ENCODE peak calls at places on chromosomes 4 and X, in five cellular contexts. T is dorsolateral prefrontal cortex, A is mesenchymal stem cell, Q is substantia nigra, R is right cardiac atrium. U is an unnamed sample.
A peak's percentile ranks its signal among the peaks of the same experiment; 100 is the strongest.

GRCh38 chrX:71618303-71618721 is at the start of gene CXCR3:
- DNase-seq in T (no peak), R (peak; percentile 63), Q (no peak), A (no peak), U (peak; percentile 37)

GRCh38 chrX:21806691-21807090 is 32.7 kb upstream of the MBTPS2 start:
- DNase-seq in T (no peak), Q (no peak), R (no peak), A (no peak), U (no peak)

GRCh38 chrX:95762716-95763115 is 921.9 kb upstream of the DIAPH2 start:
- DNase-seq in Q (no peak), A (no peak), T (no peak), R (no peak), U (no peak)

GRCh38 chrX:107716045-107716684 is 59.4 kb downstream of the TSC22D3 start:
- DNase-seq in Q (peak; percentile 63), R (peak; percentile 66), T (no peak), A (no peak), U (no peak)

GRCh38 chrX:2508648-2509335 is 8.0 kb upstream of the DHRSX start:
- DNase-seq in T (no peak), R (no peak), Q (no peak), A (no peak), U (no peak)

GRCh38 chr4:43394976-43395375 is 502.5 kb downstream of the GRXCR1 start:
- DNase-seq in A (peak; percentile 8), T (no peak), Q (no peak), R (no peak), U (no peak)

GRCh38 chrX:30874851-30875250 is 14.2 kb downstream of the TAB3 start:
- DNase-seq in Q (no peak), A (no peak), T (no peak), R (no peak), U (no peak)

GRCh38 chr4:120540625-120541024 is 381.9 kb downstream of the PRDM5 start:
- DNase-seq in T (no peak), R (no peak), Q (no peak), A (no peak), U (no peak)

GRCh38 chr4:24007740-24008348 is 118.0 kb upstream of the PPARGC1A start:
- DNase-seq in T (no peak), Q (peak; percentile 4), A (no peak), R (no peak), U (no peak)

GRCh38 chr4:166169111-166169510 is 296.1 kb downstream of the TLL1 start:
- DNase-seq in A (peak; percentile 37), T (no peak), R (no peak), Q (no peak), U (no peak)

GRCh38 chr4:119099227-119099910 is 36.3 kb upstream of the MYOZ2 start:
- DNase-seq in T (no peak), Q (no peak), A (peak; percentile 67), R (no peak), U (no peak)

GRCh38 chrX:113274345-113274744 is 433.7 kb upstream of the AMOT start:
- DNase-seq in T (no peak), A (no peak), R (no peak), Q (no peak), U (no peak)

GRCh38 chr4:169314906-169315305 is 44.1 kb upstream of the SH3RF1 start:
- DNase-seq in R (peak; percentile 88), T (no peak), Q (peak; percentile 36), A (peak; percentile 47), U (peak; percentile 79)

GRCh38 chrX:153684447-153685178 is 3.1 kb upstream of the SLC6A8 start:
- DNase-seq in Q (no peak), A (no peak), T (no peak), R (peak; percentile 49), U (no peak)

GRCh38 chr4:55116450-55116849 is 8.9 kb downstream of the KDR start:
- DNase-seq in Q (no peak), T (no peak), A (no peak), R (no peak), U (no peak)

GRCh38 chrX:125505207-125505606 is 185.5 kb downstream of the TEX13C start:
- DNase-seq in R (no peak), A (no peak), Q (no peak), T (no peak), U (no peak)
- H3K27ac ChIP-seq in R (no peak overlapping the region), A (no peak overlapping the region), Q (no peak overlapping the region), T (no peak overlapping the region), U (no peak overlapping the region)

DNA sequence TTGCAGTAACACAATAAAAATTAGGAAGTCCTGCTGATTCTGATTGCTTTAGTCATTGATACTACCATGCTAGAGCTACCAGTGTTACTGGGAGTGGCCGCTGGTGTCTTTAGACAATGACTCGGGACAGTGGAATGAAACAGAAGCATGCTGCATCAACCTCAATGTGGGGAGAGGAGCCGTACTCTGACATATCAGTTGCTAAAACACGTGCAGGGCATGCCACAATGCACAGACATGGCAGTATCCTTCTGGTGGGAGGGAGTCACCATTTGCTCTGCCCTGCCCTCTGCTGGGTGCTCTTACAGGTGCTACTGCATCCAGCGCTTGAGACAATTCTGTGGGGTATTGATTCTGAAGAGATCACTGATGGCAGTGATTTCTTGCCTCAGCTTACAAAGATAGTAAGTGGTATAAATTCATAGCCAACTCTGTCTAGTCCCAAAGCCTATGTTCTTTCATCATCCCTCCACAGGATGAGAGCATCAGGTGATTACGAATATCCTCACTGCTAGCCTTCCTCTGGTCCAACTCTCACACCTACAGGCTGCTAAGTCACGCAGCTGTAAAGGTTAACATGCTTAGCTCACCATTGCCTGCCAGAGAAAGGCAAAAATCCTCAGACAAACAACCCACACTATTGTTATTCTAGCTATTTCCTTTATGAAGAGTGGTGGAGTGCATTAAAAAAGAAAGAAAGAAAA is 43.7 kb downstream of the NSG1 start:
- DNase-seq in T (peak; percentile 33), R (no peak), Q (peak; percentile 43), A (peak; percentile 76), U (no peak)
- H3K27ac ChIP-seq in T (no peak overlapping the region), R (no peak overlapping the region), Q (no peak overlapping the region), A (no peak overlapping the region), U (no peak overlapping the region)

GRCh38 chr4:74545488-74545887 is 100.6 kb downstream of the AREG start:
- DNase-seq in R (peak; percentile 52), T (no peak), A (no peak), Q (no peak), U (no peak)

GRCh38 chr4:74543983-74544382 is 99.0 kb downstream of the AREG start:
- DNase-seq in R (no peak), A (peak; percentile 57), T (no peak), Q (no peak), U (no peak)

GRCh38 chr4:74544655-74545361 is 99.9 kb downstream of the AREG start:
- DNase-seq in Q (no peak), A (no peak), T (no peak), R (no peak), U (no peak)

GRCh38 chr4:74547042-74547441 is 102.1 kb downstream of the AREG start:
- DNase-seq in Q (no peak), R (no peak), A (no peak), T (no peak), U (no peak)

GRCh38 chr4:74546020-74546419 is 101.1 kb downstream of the AREG start:
- DNase-seq in R (no peak), T (no peak), Q (no peak), A (peak; percentile 68), U (no peak)
- H3K27ac ChIP-seq in R (no peak overlapping the region), T (no peak overlapping the region), Q (no peak overlapping the region), A (no peak overlapping the region), U (no peak overlapping the region)

DNA sequence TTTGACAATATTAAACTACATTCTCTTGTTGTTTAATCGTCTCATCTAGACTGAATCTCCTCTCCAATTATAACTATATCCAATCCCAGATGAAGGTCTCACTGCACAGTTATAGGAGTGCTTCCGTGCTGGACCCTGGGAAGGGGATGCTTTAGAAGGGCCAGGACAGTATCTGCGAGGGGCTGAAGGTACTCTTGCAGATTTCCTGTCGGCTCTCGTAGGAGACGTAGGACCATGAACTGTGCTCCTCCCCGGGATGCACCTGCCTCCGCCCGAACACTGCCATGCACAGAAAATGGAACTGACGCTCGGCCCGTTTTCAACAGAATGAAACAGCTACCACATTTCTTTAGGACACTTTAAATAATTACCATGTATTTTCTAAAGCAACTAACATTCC is 39.4 kb downstream of the FAT1 start:
- DNase-seq in T (no peak), Q (no peak), A (no peak), R (no peak), U (no peak)
- H3K27ac ChIP-seq in T (no peak overlapping the region), Q (no peak overlapping the region), A (peak overlapping the region; percentile 92), R (no peak overlapping the region), U (peak overlapping the region; percentile 61)

GRCh38 chrX:4182010-4182806 is 468.8 kb upstream of the PRKX start:
- DNase-seq in A (no peak), Q (no peak), T (no peak), R (no peak), U (no peak)
- H3K27ac ChIP-seq in A (no peak overlapping the region), Q (no peak overlapping the region), T (no peak overlapping the region), R (no peak overlapping the region), U (no peak overlapping the region)

U was measured in left ventricle myocardium inferior.